ENCODE peak calls at places on chromosomes 1 and 21, in six cellular contexts. H is PC-9; Q is tibial artery; L is aorta; B is CD8-positive, alpha-beta memory T cell; I is transverse colon. J is an unnamed sample.

GRCh38 chr1:46394872-46395465 is 852 bp downstream of the FAAH start:
- DNase-seq in H (no peak), Q (no peak), I (no peak), B (no peak), L (no peak), J (no peak)

GRCh38 chr1:159492575-159493323 is 43.1 kb downstream of the OR10J5 start:
- DNase-seq in Q (no peak), L (no peak), B (no peak), I (no peak), H (no peak), J (no peak)

GRCh38 chr1:117567435-117567834 is 38.4 kb upstream of the TENT5C start:
- DNase-seq in Q (no peak), B (no peak), L (no peak), H (no peak), I (no peak), J (no peak)

GRCh38 chr1:202968351-202968750 is 1.3 kb upstream of the CYB5R1 start:
- DNase-seq in Q (no peak), H (no peak), L (no peak), I (no peak), B (no peak), J (no peak)

GRCh38 chr1:98051065-98051675 is 130.3 kb upstream of the DPYD start:
- DNase-seq in B (peak; percentile 59), L (peak; percentile 74), I (peak; percentile 69), Q (peak; percentile 70), H (peak; percentile 71), J (peak; percentile 39)

GRCh38 chr1:229310833-229311232 is 32.0 kb downstream of the CCSAP start:
- DNase-seq in I (no peak), Q (no peak), L (no peak), H (no peak), B (no peak), J (no peak)

GRCh38 chr1:25700124-25700523 is 83.5 kb downstream of the MAN1C1 start:
- DNase-seq in L (peak; percentile 85), I (peak; percentile 47), Q (peak; percentile 80), H (no peak), B (no peak), J (peak; percentile 60)

GRCh38 chr1:91510754-91511153 is 10.1 kb downstream of the CDC7 start:
- DNase-seq in I (no peak), L (no peak), H (no peak), B (no peak), Q (no peak), J (no peak)

GRCh38 chr1:1020000-1020404 is at the start of gene AGRN:
- DNase-seq in L (no peak), Q (no peak), B (peak; percentile 48), H (no peak), I (peak; percentile 45), J (no peak)

GRCh38 chr1:35768350-35769187 is 1.2 kb downstream of the CLSPN start:
- DNase-seq in B (no peak), I (no peak), L (no peak), H (no peak), Q (no peak), J (no peak)

GRCh38 chr1:109249654-109250401 is 489 bp downstream of the CELSR2 start:
- DNase-seq in I (no peak), Q (no peak), L (peak; percentile 73), B (no peak), H (no peak), J (no peak)

GRCh38 chr1:21175324-21175669 is 1.4 kb downstream of the EIF4G3 start:
- DNase-seq in L (peak; percentile 45), B (peak; percentile 53), I (peak; percentile 65), Q (peak; percentile 71), H (peak; percentile 48), J (no peak)

GRCh38 chr1:170357750-170358149 is 174.2 kb upstream of the GORAB start:
- DNase-seq in Q (no peak), H (no peak), I (no peak), L (no peak), B (no peak), J (no peak)

GRCh38 chr1:151831605-151832004 is at the start of gene RORC:
- DNase-seq in L (no peak), I (peak; percentile 79), B (no peak), Q (no peak), H (no peak), J (no peak)

GRCh38 chr1:45238846-45239245 is 32.4 kb upstream of the ZSWIM5 start:
- DNase-seq in H (no peak), B (no peak), Q (no peak), I (no peak), L (no peak), J (no peak)

GRCh38 chr1:1426961-1427934 is 6.2 kb upstream of the ANKRD65 start:
- DNase-seq in L (peak; percentile 84), H (no peak), I (no peak), B (no peak), Q (no peak), J (no peak)

GRCh38 chr1:89262643-89263042 is 10.0 kb downstream of the GBP5 start:
- DNase-seq in I (no peak), B (no peak), L (no peak), H (peak; percentile 47), Q (no peak), J (no peak)

GRCh38 chr1:38031513-38031866 is 15.1 kb downstream of the POU3F1 start:
- DNase-seq in L (no peak), I (no peak), Q (no peak), B (no peak), H (no peak), J (no peak)

GRCh38 chr1:189803364-189803763 is 674.3 kb downstream of the BRINP3 start:
- DNase-seq in H (no peak), Q (no peak), B (no peak), L (no peak), I (no peak), J (no peak)

GRCh38 chr1:230253150-230253549 is 173.0 kb downstream of the PGBD5 start:
- DNase-seq in H (no peak), B (no peak), I (no peak), Q (no peak), L (no peak), J (no peak)

GRCh38 chr21:32604484-32604883 is 7.7 kb downstream of the CFAP298 start:
- DNase-seq in I (no peak), H (no peak), L (no peak), Q (no peak), B (no peak), J (no peak)

GRCh38 chr1:35555212-35555584 is 2.0 kb downstream of the KIAA0319L start:
- DNase-seq in L (no peak), I (no peak), H (no peak), Q (no peak), B (no peak), J (no peak)

DNA sequence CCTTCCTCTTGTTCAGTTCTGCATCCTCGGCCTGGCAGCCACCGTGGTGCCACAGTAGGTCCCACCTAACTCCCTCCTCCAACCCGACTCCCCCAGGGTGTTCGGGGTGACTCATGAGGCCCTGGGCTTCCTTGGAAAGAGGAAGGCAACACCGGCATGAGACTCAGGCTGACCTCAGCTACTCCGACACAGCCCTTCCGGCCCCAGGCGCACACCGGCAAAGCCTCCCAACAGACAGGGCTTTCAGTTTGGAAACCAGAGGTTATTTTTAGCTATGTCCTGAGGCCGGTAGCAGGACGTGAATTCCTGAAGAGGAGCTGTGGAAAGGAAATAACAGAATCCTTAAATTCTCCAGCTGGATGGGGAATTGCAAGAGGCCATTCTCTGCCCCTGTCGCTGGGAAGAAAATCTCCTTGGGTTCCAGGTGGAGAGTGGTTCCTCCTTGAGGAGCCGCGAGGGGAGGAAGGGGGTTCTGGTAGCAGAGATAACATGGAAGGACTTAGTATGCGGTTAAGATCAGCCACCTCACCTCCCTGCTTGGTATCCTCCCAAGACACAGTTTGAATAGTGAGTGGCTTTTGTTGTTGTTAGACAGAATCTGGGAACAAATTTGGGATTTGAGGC is 24.4 kb downstream of the PLXNA2 start:
- DNase-seq in L (peak; percentile 90), B (no peak), Q (peak; percentile 66), H (peak; percentile 95), I (no peak), J (peak; percentile 70)
- H3K27ac ChIP-seq in L (peak overlapping the region; percentile 73), B (peak overlapping the region; percentile 73), Q (peak overlapping the region; percentile 82), H (peak overlapping the region; percentile 91), I (peak overlapping the region; percentile 52), J (peak overlapping the region; percentile 22)

GRCh38 chr1:172473842-172474241 is 30.0 kb upstream of the PIGC start:
- DNase-seq in Q (no peak), H (no peak), L (no peak), I (no peak), B (no peak), J (no peak)
- H3K27ac ChIP-seq in Q (no peak overlapping the region), H (no peak overlapping the region), L (no peak overlapping the region), I (no peak overlapping the region), B (no peak overlapping the region), J (no peak overlapping the region)

DNA sequence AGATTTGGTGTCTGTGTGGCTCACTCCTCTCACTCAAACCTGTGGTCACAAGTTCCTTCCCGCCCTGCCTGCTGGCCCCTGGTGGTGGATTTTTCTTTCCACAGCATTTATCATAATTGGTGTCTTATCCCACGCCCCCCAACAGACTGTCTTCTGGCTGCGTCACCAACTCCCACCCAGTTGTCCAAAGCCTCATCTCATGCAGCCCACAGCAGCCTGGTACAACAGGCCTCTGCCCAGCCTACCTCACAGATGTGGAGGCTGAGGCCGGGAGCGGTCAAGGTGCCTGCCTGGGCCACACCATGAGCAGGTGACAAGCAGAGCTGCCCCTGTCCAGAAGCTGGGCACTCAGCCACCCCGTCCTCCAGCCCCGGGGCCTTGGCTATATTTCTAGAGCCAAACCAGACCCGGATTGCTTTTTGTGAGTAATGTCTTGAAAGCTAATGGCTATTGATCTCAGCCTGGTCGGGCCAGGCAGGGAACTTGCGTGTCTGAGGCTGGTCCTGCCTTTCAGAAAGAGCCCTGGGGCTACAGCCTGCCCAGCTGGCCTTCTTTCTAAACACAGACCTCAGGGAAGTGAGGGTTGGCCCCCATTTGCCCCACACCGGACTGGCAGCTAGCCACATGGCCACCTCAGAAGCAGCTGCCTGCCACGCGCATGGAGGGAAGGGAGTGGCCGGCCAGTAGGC is 2.6 kb downstream of the KCNAB2 start:
- DNase-seq in L (no peak), B (no peak), H (no peak), Q (no peak), I (no peak), J (no peak)
- H3K27ac ChIP-seq in L (no peak overlapping the region), B (no peak overlapping the region), H (no peak overlapping the region), Q (no peak overlapping the region), I (no peak overlapping the region), J (no peak overlapping the region)

GRCh38 chr1:193183019-193183643 is 3.3 kb downstream of the B3GALT2 start:
- DNase-seq in H (no peak), Q (no peak), L (no peak), I (no peak), B (peak; percentile 47), J (no peak)

GRCh38 chr1:193187114-193187513 is 701 bp upstream of the B3GALT2 start:
- DNase-seq in L (no peak), I (no peak), B (no peak), Q (no peak), H (no peak), J (no peak)

GRCh38 chr1:193185861-193186714 is at the start of gene B3GALT2:
- DNase-seq in Q (no peak), H (no peak), L (no peak), I (peak; percentile 32), B (peak; percentile 24), J (peak; percentile 41)

GRCh38 chr1:193185206-193185605 is 1.2 kb downstream of the B3GALT2 start:
- DNase-seq in I (no peak), H (no peak), L (no peak), B (no peak), Q (no peak), J (no peak)

DNA sequence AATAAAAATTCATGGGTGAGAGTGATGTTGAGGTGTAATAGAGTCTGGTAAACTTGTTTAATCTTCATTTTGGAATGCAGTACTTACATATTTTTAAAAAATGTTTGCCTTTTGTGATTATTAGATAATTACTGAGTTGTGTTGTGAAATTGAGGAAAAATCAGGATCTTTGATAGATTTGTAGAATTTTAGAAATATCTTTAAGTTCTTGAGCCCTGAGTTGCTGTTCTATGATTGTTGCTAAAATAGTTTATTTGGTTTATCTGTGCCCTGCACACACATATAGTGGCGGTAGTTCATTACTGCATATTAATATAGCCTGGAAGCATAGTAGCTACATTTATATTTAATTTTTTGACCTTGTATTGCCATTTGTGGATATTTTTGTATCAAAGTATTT is 1.6 kb downstream of the B3GALT2 start:
- DNase-seq in I (no peak), L (no peak), B (no peak), H (no peak), Q (no peak), J (no peak)
- H3K27ac ChIP-seq in I (no peak overlapping the region), L (no peak overlapping the region), B (no peak overlapping the region), H (no peak overlapping the region), Q (no peak overlapping the region), J (no peak overlapping the region)